ENCODE peak calls at places on chromosomes 12 and 14, in four cellular contexts. H is CD4-positive, CD25-positive, alpha-beta regulatory T cell; T is left ventricle myocardium inferior; N is CD8-positive, alpha-beta T cell. M is an unnamed sample. For H3K27me3, the result is how much of the 10 kb centered on the place peaks cover.

GRCh38 chr14:74882103-74882920 is 596 bp downstream of the DLST start:
- DNase-seq in N (peak), T (peak), H (peak), M (peak)

GRCh38 chr14:60964901-60965300 is 16.0 kb downstream of the TRMT5 start:
- DNase-seq in H (no peak), T (no peak), N (no peak), M (no peak)

GRCh38 chr12:91993287-91994028 is 152.2 kb downstream of the BTG1 start:
- DNase-seq in N (no peak), T (no peak), H (no peak), M (no peak)

GRCh38 chr12:78818487-78818886 is 46.1 kb upstream of the SYT1 start:
- DNase-seq in T (no peak), N (no peak), H (no peak), M (no peak)

GRCh38 chr12:31491395-31491794 is 99.5 kb downstream of the DENND5B start:
- DNase-seq in H (no peak), N (no peak), T (no peak), M (no peak)

GRCh38 chr12:66803972-66804371 is 125.1 kb upstream of the GRIP1 start:
- DNase-seq in T (no peak), N (no peak), H (no peak), M (no peak)

GRCh38 chr14:58626441-58626840 is 11.3 kb upstream of the DACT1 start:
- DNase-seq in H (no peak), T (no peak), N (no peak), M (no peak)

GRCh38 chr14:88519907-88520306 is 34.9 kb downstream of the PTPN21 start:
- DNase-seq in N (no peak), T (no peak), H (no peak), M (no peak)

GRCh38 chr14:71388336-71388735 is 481.1 kb downstream of the PCNX1 start:
- DNase-seq in N (no peak), T (no peak), H (no peak), M (no peak)

GRCh38 chr12:122182887-122183587 is at the start of gene LRRC43:
- DNase-seq in T (no peak), N (no peak), H (no peak), M (peak)

GRCh38 chr14:106518054-106518943 is 991.9 kb downstream of the TMEM121 start:
- DNase-seq in H (peak), N (peak), T (peak), M (peak)

GRCh38 chr12:18998343-18999270 is 130.9 kb upstream of the PLEKHA5 start:
- DNase-seq in N (no peak), T (no peak), H (no peak), M (no peak)

GRCh38 chr12:6620137-6620884 is 13.1 kb upstream of the CHD4 start:
- DNase-seq in N (no peak), T (no peak), H (peak), M (peak)

GRCh38 chr14:32984531-32984930 is 45.9 kb downstream of the NPAS3 start:
- DNase-seq in N (no peak), H (no peak), T (no peak), M (no peak)

GRCh38 chr12:100375023-100375737 is 18.3 kb downstream of the SLC17A8 start:
- DNase-seq in H (no peak), T (peak), N (no peak), M (peak)

GRCh38 chr14:24080888-24081738 is 9.8 kb downstream of the CPNE6 start:
- DNase-seq in N (peak), H (peak), T (peak), M (peak)

DNA sequence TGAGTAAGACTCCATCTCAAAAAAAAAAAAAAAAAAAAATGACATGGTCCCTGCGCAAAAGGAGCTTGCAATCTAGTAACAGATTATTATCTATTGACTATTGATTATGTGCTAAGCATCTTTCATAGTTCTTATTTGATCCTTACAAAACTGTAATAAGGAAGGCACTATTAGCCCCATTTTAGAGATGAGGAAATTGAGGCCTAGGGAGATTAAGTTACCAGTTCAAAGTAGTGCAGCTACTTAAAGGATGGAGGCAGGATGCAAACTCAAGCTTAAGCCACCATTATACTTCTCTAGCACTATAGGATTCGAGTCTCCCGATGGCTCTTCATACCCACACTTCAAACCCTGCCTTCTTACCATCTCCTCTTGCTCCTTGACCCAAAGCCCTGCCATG is 31.3 kb downstream of the PLXNC1 start:
- DNase-seq in H (no peak), N (no peak), T (no peak), M (no peak)
- H3K27ac ChIP-seq in H (no peak), N (no peak), T (no peak), M (no peak)

GRCh38 chr12:3311491-3312103 is 179.4 kb upstream of the PRMT8 start:
- DNase-seq in T (no peak), H (no peak), N (no peak), M (no peak)
- H3K27me3 ChIP-seq in T (under half), H (under half), N (under half), M (under half)

GRCh38 chr14:97527993-97528392 is 730.8 kb downstream of the VRK1 start:
- DNase-seq in N (no peak), T (no peak), H (no peak), M (no peak)
- H3K4me3 ChIP-seq in N (no peak), T (no peak), H (no peak), M (no peak)

DNA sequence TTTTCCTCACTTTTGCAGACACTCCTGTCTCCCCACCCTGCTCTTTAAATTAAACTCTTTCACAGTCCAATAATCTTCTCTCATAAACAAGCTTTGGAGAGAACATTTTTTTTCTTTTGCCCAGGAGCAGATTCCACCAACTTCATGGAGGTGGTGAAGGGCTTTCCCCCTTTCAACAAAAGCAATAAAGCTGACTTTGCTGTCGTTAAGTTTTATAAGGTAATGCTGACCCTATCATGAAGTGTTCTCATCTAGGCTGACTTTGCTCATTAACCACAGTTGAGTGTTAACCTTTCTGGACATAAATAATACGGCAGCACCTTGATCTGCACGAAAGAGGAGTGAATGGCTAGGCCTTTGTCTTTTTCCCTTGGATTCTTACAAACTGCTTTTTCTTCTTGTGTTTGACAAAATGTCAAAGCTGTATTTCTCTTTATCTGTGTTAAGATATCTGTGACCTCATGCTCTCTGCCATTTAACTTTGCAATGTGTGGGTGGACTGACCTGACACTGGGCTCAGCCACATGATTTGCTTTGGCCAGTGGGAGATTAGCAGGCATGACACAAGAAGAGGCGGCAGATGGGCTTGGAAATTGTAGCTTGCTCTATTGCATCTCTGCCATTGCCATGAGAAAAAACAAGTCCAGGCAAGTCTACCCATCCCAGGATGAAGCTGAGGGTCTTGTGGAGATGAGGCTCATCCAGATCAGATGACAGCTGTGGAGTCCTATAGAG is 471.0 kb upstream of the CCDC196 start:
- DNase-seq in T (no peak), N (no peak), H (no peak), M (no peak)
- H3K27ac ChIP-seq in T (no peak), N (no peak), H (no peak), M (no peak)

GRCh38 chr14:91381801-91382670 is 35.6 kb downstream of the CCDC88C start:
- DNase-seq in H (no peak), N (no peak), T (no peak), M (no peak)
- H3K27me3 ChIP-seq in H (under half), N (under half), T (under half), M (under half)

GRCh38 chr14:22524105-22524783 is 64.8 kb downstream of the DAD1 start:
- DNase-seq in H (no peak), N (no peak), T (no peak), M (no peak)

GRCh38 chr14:22523283-22523682 is 65.7 kb downstream of the DAD1 start:
- DNase-seq in T (no peak), N (no peak), H (no peak), M (no peak)

GRCh38 chr14:22526210-22526609 is 62.8 kb downstream of the DAD1 start:
- DNase-seq in N (no peak), T (no peak), H (no peak), M (no peak)

GRCh38 chr14:22526744-22527143 is 62.3 kb downstream of the DAD1 start:
- DNase-seq in T (no peak), H (no peak), N (no peak), M (no peak)

DNA sequence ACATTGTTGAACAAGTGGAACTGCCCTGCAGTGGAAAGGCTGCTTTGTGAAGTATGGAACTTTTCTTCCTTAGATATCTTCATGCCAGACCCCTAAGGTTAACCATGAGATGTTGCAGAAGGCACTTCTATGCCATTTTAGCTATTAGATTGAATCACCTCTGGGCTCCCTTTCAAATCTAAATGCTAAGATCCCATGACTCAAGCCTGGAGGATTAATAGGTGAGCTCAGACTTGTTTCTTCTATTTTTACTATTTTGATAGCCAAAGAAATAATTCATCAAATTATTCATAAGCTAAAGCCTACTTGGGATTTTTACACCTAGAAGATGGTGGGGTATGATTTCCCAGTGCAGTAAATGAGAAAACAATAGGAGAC is 64.3 kb downstream of the DAD1 start:
- DNase-seq in T (no peak), H (no peak), N (no peak), M (no peak)
- H3K4me3 ChIP-seq in T (no peak), H (peak), N (peak), M (no peak)

M was measured in right cardiac atrium.